ENCODE peak calls at places on chromosomes 1 and 21, in six cellular contexts. One of them, this sample, is unnamed. For H3K4me1, the result is how much of the 10 kb centered on the place peaks cover.

GRCh38 chr1:25875154-25875855 is at the start of gene PAQR7:
- DNase-seq in body of pancreas: peak
- DNase-seq in CD8-positive, alpha-beta memory T cell: peak
- DNase-seq in kidney: peak
- DNase-seq in upper lobe of right lung: peak
- DNase-seq in A549: peak
- DNase-seq in this sample: peak

GRCh38 chr1:207941664-207942063 is 30.7 kb upstream of the CD34 start:
- DNase-seq in body of pancreas: peak
- DNase-seq in CD8-positive, alpha-beta memory T cell: no peak
- DNase-seq in kidney: peak
- DNase-seq in upper lobe of right lung: peak
- DNase-seq in A549: no peak
- DNase-seq in this sample: no peak

GRCh38 chr1:91804546-91805023 is 81.4 kb downstream of the TGFBR3 start:
- DNase-seq in body of pancreas: no peak
- DNase-seq in CD8-positive, alpha-beta memory T cell: peak
- DNase-seq in kidney: no peak
- DNase-seq in upper lobe of right lung: no peak
- DNase-seq in A549: no peak
- DNase-seq in this sample: no peak

GRCh38 chr1:196997428-196997827 is 20.1 kb downstream of the CFHR5 start:
- DNase-seq in body of pancreas: no peak
- DNase-seq in CD8-positive, alpha-beta memory T cell: no peak
- DNase-seq in kidney: no peak
- DNase-seq in upper lobe of right lung: no peak
- DNase-seq in A549: no peak
- DNase-seq in this sample: no peak

GRCh38 chr1:209823143-209824041 is 4.4 kb upstream of the UTP25 start:
- DNase-seq in body of pancreas: peak
- DNase-seq in CD8-positive, alpha-beta memory T cell: no peak
- DNase-seq in kidney: no peak
- DNase-seq in upper lobe of right lung: no peak
- DNase-seq in A549: peak
- DNase-seq in this sample: no peak

GRCh38 chr1:43519287-43519686 is 11.4 kb upstream of the PTPRF start:
- DNase-seq in body of pancreas: no peak
- DNase-seq in CD8-positive, alpha-beta memory T cell: no peak
- DNase-seq in kidney: no peak
- DNase-seq in upper lobe of right lung: no peak
- DNase-seq in A549: no peak
- DNase-seq in this sample: peak

GRCh38 chr1:217004776-217005436 is 281.7 kb upstream of the ESRRG start:
- DNase-seq in body of pancreas: no peak
- DNase-seq in CD8-positive, alpha-beta memory T cell: no peak
- DNase-seq in kidney: no peak
- DNase-seq in upper lobe of right lung: no peak
- DNase-seq in A549: no peak
- DNase-seq in this sample: no peak

GRCh38 chr1:121483961-121484424 is 299.2 kb downstream of the SRGAP2C start:
- DNase-seq in body of pancreas: no peak
- DNase-seq in CD8-positive, alpha-beta memory T cell: no peak
- DNase-seq in kidney: no peak
- DNase-seq in upper lobe of right lung: no peak
- DNase-seq in A549: no peak
- DNase-seq in this sample: no peak

GRCh38 chr1:44326066-44326701 is 28.9 kb downstream of the ERI3 start:
- DNase-seq in body of pancreas: no peak
- DNase-seq in CD8-positive, alpha-beta memory T cell: no peak
- DNase-seq in kidney: no peak
- DNase-seq in upper lobe of right lung: no peak
- DNase-seq in A549: no peak
- DNase-seq in this sample: no peak

GRCh38 chr21:46439906-46440305 is 18.8 kb upstream of the DIP2A start:
- DNase-seq in body of pancreas: no peak
- DNase-seq in CD8-positive, alpha-beta memory T cell: no peak
- DNase-seq in kidney: no peak
- DNase-seq in upper lobe of right lung: no peak
- DNase-seq in A549: no peak
- DNase-seq in this sample: no peak

GRCh38 chr1:204564835-204565234 is 48.6 kb downstream of the MDM4 start:
- DNase-seq in body of pancreas: no peak
- DNase-seq in CD8-positive, alpha-beta memory T cell: no peak
- DNase-seq in kidney: no peak
- DNase-seq in upper lobe of right lung: no peak
- DNase-seq in A549: no peak
- DNase-seq in this sample: peak

GRCh38 chr21:41766883-41767605 is at the start of gene RIPK4:
- DNase-seq in body of pancreas: peak
- DNase-seq in CD8-positive, alpha-beta memory T cell: no peak
- DNase-seq in kidney: peak
- DNase-seq in upper lobe of right lung: peak
- DNase-seq in A549: peak
- DNase-seq in this sample: no peak

GRCh38 chr1:97721221-97721620 is 199.6 kb downstream of the DPYD start:
- DNase-seq in body of pancreas: no peak
- DNase-seq in CD8-positive, alpha-beta memory T cell: no peak
- DNase-seq in kidney: no peak
- DNase-seq in upper lobe of right lung: no peak
- DNase-seq in A549: no peak
- DNase-seq in this sample: no peak

GRCh38 chr21:40516336-40516735 is 330.6 kb downstream of the DSCAM start:
- DNase-seq in body of pancreas: peak
- DNase-seq in CD8-positive, alpha-beta memory T cell: no peak
- DNase-seq in kidney: no peak
- DNase-seq in upper lobe of right lung: no peak
- DNase-seq in A549: no peak
- DNase-seq in this sample: no peak

GRCh38 chr21:44363278-44363677 is 9.9 kb downstream of the TRPM2 start:
- DNase-seq in body of pancreas: no peak
- DNase-seq in CD8-positive, alpha-beta memory T cell: no peak
- DNase-seq in kidney: no peak
- DNase-seq in upper lobe of right lung: no peak
- DNase-seq in A549: no peak
- DNase-seq in this sample: no peak
- H3K4me1 ChIP-seq in body of pancreas: under half
- H3K4me1 ChIP-seq in CD8-positive, alpha-beta memory T cell: under half
- H3K4me1 ChIP-seq in kidney: under half
- H3K4me1 ChIP-seq in upper lobe of right lung: under half
- H3K4me1 ChIP-seq in A549: under half
- H3K4me1 ChIP-seq in this sample: under half

DNA sequence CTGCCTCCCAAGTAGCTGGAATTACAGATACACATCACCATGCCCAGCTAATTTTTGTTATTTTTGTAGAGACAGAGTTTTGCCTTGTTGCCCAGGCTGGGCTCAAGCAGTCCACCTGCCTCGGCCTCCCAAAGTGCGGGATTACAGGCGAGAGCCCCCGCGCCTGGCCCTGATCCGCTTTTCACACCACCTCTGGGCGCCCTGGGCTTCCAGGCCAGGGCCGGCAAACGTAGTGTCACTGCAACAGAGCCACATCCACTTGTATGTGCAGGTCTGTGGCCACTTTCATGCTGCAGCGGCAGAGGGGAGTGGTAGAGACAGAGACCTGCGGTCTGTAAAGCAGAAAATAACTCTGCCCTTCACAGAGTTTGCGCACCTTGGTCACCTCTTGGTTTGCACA is 29.5 kb downstream of the RRP1B start:
- DNase-seq in body of pancreas: no peak
- DNase-seq in CD8-positive, alpha-beta memory T cell: no peak
- DNase-seq in kidney: no peak
- DNase-seq in upper lobe of right lung: no peak
- DNase-seq in A549: no peak
- DNase-seq in this sample: no peak
- H3K27ac ChIP-seq in body of pancreas: no peak
- H3K27ac ChIP-seq in CD8-positive, alpha-beta memory T cell: no peak
- H3K27ac ChIP-seq in kidney: no peak
- H3K27ac ChIP-seq in upper lobe of right lung: no peak
- H3K27ac ChIP-seq in A549: no peak
- H3K27ac ChIP-seq in this sample: no peak

DNA sequence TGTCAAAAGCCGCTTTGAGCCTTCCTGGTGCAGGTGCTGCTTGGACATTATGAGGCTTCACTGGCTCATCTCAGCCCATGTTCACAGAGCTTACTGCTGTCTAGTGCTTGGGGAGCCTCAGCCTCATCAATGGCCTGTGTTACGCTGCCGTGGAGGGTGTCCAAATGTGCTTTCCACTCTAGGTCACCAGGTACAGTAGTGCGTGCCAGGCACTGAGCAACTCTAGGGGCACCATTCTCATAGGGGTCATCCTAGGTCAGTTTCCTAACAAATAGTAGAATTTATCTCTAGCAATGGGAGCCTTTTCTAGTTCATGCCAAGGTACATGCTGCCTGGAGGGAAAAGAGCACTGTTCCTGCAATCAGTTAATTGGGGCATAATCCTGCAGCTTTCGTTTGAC is 193.8 kb downstream of the DYRK1A start:
- DNase-seq in body of pancreas: no peak
- DNase-seq in CD8-positive, alpha-beta memory T cell: no peak
- DNase-seq in kidney: no peak
- DNase-seq in upper lobe of right lung: no peak
- DNase-seq in A549: no peak
- DNase-seq in this sample: no peak
- H3K4me1 ChIP-seq in body of pancreas: under half
- H3K4me1 ChIP-seq in CD8-positive, alpha-beta memory T cell: under half
- H3K4me1 ChIP-seq in kidney: under half
- H3K4me1 ChIP-seq in upper lobe of right lung: under half
- H3K4me1 ChIP-seq in A549: under half
- H3K4me1 ChIP-seq in this sample: under half

DNA sequence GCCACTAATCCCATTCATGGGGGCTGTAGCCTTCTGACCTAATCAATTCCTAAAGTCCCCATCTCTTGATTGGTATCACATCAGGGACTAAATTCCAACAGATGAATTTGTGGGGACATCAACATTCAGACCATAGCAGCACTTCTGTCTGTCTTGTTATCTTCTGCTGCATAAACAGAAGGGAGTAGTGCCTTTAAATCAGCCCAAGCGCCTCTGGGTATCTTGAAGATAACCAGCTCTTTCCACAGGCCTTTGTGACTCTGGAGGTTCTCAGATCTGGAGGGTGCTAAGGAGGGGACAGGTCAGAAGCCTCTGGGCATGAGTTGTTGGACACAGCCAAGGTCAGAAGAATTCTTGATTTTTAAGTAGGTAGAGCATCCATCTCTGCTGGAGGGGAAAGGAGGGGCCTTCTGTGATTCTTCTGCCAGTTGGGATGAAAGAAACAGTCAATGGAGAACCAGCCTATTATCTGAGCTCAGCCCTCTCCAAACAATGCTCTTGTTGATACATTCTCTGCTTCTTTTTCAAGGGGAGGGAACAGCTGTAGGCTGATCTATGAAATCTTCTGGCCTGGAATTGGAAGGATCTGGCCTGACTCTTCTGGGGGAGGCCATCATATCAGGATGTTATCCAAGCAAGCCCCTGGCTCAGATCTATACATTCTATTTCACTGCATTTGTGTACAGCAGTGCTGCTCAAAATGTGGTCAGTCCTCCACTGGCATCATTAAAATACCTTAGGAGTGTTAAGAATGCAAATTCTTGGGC is 31.2 kb upstream of the LRIG2 start:
- DNase-seq in body of pancreas: no peak
- DNase-seq in CD8-positive, alpha-beta memory T cell: no peak
- DNase-seq in kidney: no peak
- DNase-seq in upper lobe of right lung: no peak
- DNase-seq in A549: no peak
- DNase-seq in this sample: no peak
- H3K27ac ChIP-seq in body of pancreas: no peak
- H3K27ac ChIP-seq in CD8-positive, alpha-beta memory T cell: peak
- H3K27ac ChIP-seq in kidney: no peak
- H3K27ac ChIP-seq in upper lobe of right lung: no peak
- H3K27ac ChIP-seq in A549: no peak
- H3K27ac ChIP-seq in this sample: no peak

This sample was measured in Peyer's patch.